ENCODE peak calls at places on chromosomes 3 and 15, in four cellular contexts. Q is BE2C, F is psoas muscle, A is astrocyte. T is an unnamed sample.

GRCh38 chr15:42608110-42608531 is 32.7 kb downstream of the STARD9 start:
- DNase-seq in Q (peak; percentile 33), F (no peak), A (peak; percentile 69), T (no peak)

GRCh38 chr3:37456791-37457190 is 282.4 kb upstream of the LRRFIP2 start:
- DNase-seq in Q (no peak), F (no peak), A (no peak), T (no peak)

GRCh38 chr3:169607909-169608308 is 55.6 kb downstream of the MECOM start:
- DNase-seq in Q (no peak), F (no peak), A (no peak), T (no peak)

GRCh38 chr3:197430961-197431910 is 124.5 kb downstream of the BDH1 start:
- DNase-seq in Q (no peak), F (no peak), A (peak; percentile 78), T (no peak)

GRCh38 chr3:187943677-187944390 is 198.6 kb upstream of the BCL6 start:
- DNase-seq in Q (no peak), F (no peak), A (no peak), T (no peak)

GRCh38 chr3:25895443-25895842 is 105.6 kb downstream of the OXSM start:
- DNase-seq in Q (no peak), F (no peak), A (peak; percentile 69), T (no peak)

GRCh38 chr3:157445897-157446296 is 9.2 kb downstream of the PTX3 start:
- DNase-seq in Q (no peak), F (no peak), A (no peak), T (no peak)

GRCh38 chr15:35876762-35877161 is 330.8 kb upstream of the DPH6 start:
- DNase-seq in Q (no peak), F (no peak), A (no peak), T (no peak)

GRCh38 chr15:48102167-48102566 is 18.6 kb upstream of the SLC24A5 start:
- DNase-seq in Q (no peak), F (no peak), A (peak; percentile 39), T (no peak)

GRCh38 chr3:25910997-25911396 is 121.1 kb downstream of the OXSM start:
- DNase-seq in Q (peak; percentile 11), F (no peak), A (no peak), T (no peak)

GRCh38 chr3:64936570-64936969 is 248.8 kb upstream of the ADAMTS9 start:
- DNase-seq in Q (no peak), F (no peak), A (peak; percentile 49), T (no peak)

GRCh38 chr3:185411133-185411532 is 48.2 kb downstream of the MAP3K13 start:
- DNase-seq in Q (no peak), F (no peak), A (no peak), T (no peak)

GRCh38 chr3:87359807-87360206 is 83.4 kb upstream of the POU1F1 start:
- DNase-seq in Q (no peak), F (no peak), A (no peak), T (no peak)

GRCh38 chr3:139329364-139329850 is 14.4 kb upstream of the MRPS22 start:
- DNase-seq in Q (peak; percentile 92), F (peak; percentile 85), A (peak; percentile 40), T (peak; percentile 82)

GRCh38 chr15:64263567-64263966 is 92.4 kb downstream of the CSNK1G1 start:
- DNase-seq in Q (no peak), F (no peak), A (no peak), T (no peak)

GRCh38 chr3:186825294-186825821 is 17.2 kb upstream of the ADIPOQ start:
- DNase-seq in Q (peak; percentile 27), F (peak; percentile 21), A (peak; percentile 69), T (peak; percentile 56)

GRCh38 chr15:67542462-67543347 is at the start of gene MAP2K5:
- DNase-seq in Q (peak; percentile 87), F (peak; percentile 91), A (peak; percentile 50), T (peak; percentile 78)

GRCh38 chr3:149610351-149611105 is 47.3 kb downstream of the WWTR1 start:
- DNase-seq in Q (no peak), F (peak; percentile 23), A (no peak), T (no peak)

GRCh38 chr3:197354195-197355059 is 56.0 kb upstream of the DLG1 start:
- DNase-seq in Q (peak; percentile 38), F (peak; percentile 69), A (peak; percentile 68), T (no peak)

GRCh38 chr3:18030371-18030870 is 288.0 kb upstream of the TBC1D5 start:
- DNase-seq in Q (no peak), F (no peak), A (no peak), T (no peak)

GRCh38 chr3:114336857-114337256 is 43.0 kb downstream of the TIGIT start:
- DNase-seq in Q (no peak), F (no peak), A (no peak), T (no peak)

GRCh38 chr3:14439501-14440167 is 37.2 kb downstream of the SLC6A6 start:
- DNase-seq in Q (peak; percentile 81), F (peak; percentile 70), A (no peak), T (peak; percentile 67)

GRCh38 chr15:42138968-42139386 is 17.5 kb downstream of the PLA2G4F start:
- DNase-seq in Q (no peak), F (no peak), A (no peak), T (no peak)

GRCh38 chr15:59885832-59886231 is 118.3 kb upstream of the FOXB1 start:
- DNase-seq in Q (peak; percentile 12), F (no peak), A (peak; percentile 36), T (no peak)

GRCh38 chr15:72179950-72180581 is 17.5 kb downstream of the GRAMD2A start:
- DNase-seq in Q (no peak), F (no peak), A (no peak), T (no peak)

GRCh38 chr3:43873723-43874122 is 183.0 kb downstream of the ABHD5 start:
- DNase-seq in Q (no peak), F (no peak), A (no peak), T (no peak)

GRCh38 chr15:63364293-63365003 is 17.2 kb downstream of the CA12 start:
- DNase-seq in Q (no peak), F (no peak), A (no peak), T (no peak)

GRCh38 chr15:73965730-73966103 is 26.4 kb downstream of the STOML1 start:
- DNase-seq in Q (no peak), F (no peak), A (peak; percentile 61), T (no peak)

GRCh38 chr3:120160050-120160449 is 65.8 kb upstream of the GSK3B start:
- DNase-seq in Q (no peak), F (peak; percentile 69), A (peak; percentile 94), T (peak; percentile 83)

GRCh38 chr3:148329481-148330220 is 368.1 kb upstream of the AGTR1 start:
- DNase-seq in Q (no peak), F (no peak), A (peak; percentile 81), T (no peak)

GRCh38 chr3:157239082-157239704 is 79.2 kb upstream of the CCNL1 start:
- DNase-seq in Q (peak; percentile 85), F (peak; percentile 38), A (peak; percentile 23), T (peak; percentile 70)

GRCh38 chr15:101243420-101243819 is 8.4 kb downstream of the CHSY1 start:
- DNase-seq in Q (no peak), F (no peak), A (no peak), T (no peak)

GRCh38 chr3:32372213-32372490 is 19.5 kb upstream of the CMTM7 start:
- DNase-seq in Q (no peak), F (no peak), A (no peak), T (no peak)
- TF ChIP-seq CTCF in Q (no peak), F (no peak), A (no peak), T (no peak)

DNA sequence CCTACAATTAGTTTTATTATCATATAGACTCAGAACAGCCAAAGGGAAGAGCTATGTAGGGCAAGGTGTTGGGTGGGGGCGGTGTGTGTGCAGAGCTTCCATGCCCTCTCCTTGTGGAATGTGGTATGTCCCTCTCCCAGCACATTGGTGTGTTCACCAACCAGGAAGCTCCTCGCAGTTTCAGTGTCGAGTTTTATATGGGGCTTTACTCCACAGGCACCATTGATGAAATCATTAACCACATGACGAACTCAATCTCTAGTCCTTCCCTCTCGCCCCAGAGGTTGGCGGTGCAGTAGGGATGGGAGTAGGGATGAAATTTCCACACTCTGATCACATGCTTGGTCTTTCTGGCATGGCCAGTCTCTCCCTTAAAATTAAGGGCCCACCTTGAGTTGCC is 13.6 kb upstream of the SRP14 start:
- DNase-seq in Q (no peak), F (no peak), A (no peak), T (no peak)
- H3K4me1 ChIP-seq in Q (peaks cover 22% of the 10 kb centered on the region), F (peaks cover 51% of the 10 kb centered on the region), A (peaks cover 24% of the 10 kb centered on the region), T (peaks cover 16% of the 10 kb centered on the region)

GRCh38 chr3:161925749-161926360 is 429.2 kb downstream of the OTOL1 start:
- DNase-seq in Q (no peak), F (no peak), A (no peak), T (no peak)
- TF ChIP-seq CTCF in Q (peak; percentile 42), F (no peak), A (no peak), T (no peak)

GRCh38 chr3:30623375-30623774 is 17.0 kb downstream of the TGFBR2 start:
- DNase-seq in Q (no peak), F (no peak), A (peak; percentile 70), T (no peak)
- H3K4me1 ChIP-seq in Q (no peaks in the 10 kb centered on the region), F (peaks cover 33% of the 10 kb centered on the region), A (peaks cover 31% of the 10 kb centered on the region), T (peaks cover 4% of the 10 kb centered on the region)

GRCh38 chr3:99502871-99503270 is 135.5 kb upstream of the COL8A1 start:
- DNase-seq in Q (no peak), F (no peak), A (no peak), T (no peak)

GRCh38 chr3:99499235-99499798 is 139.1 kb upstream of the COL8A1 start:
- DNase-seq in Q (peak; percentile 36), F (no peak), A (peak; percentile 34), T (no peak)

GRCh38 chr3:99503350-99503749 is 135.0 kb upstream of the COL8A1 start:
- DNase-seq in Q (no peak), F (peak; percentile 19), A (no peak), T (no peak)

GRCh38 chr3:99498544-99499234 is 139.7 kb upstream of the COL8A1 start:
- DNase-seq in Q (no peak), F (no peak), A (no peak), T (no peak)

GRCh38 chr3:99500485-99500884 is 137.9 kb upstream of the COL8A1 start:
- DNase-seq in Q (no peak), F (no peak), A (no peak), T (no peak)
- TF ChIP-seq CTCF in Q (no peak), F (no peak), A (no peak), T (no peak)

GRCh38 chr3:13063225-13063624 is 10.0 kb downstream of the IQSEC1 start:
- DNase-seq in Q (no peak), F (no peak), A (no peak), T (no peak)
- H3K4me1 ChIP-seq in Q (no peaks in the 10 kb centered on the region), F (no peaks in the 10 kb centered on the region), A (no peaks in the 10 kb centered on the region), T (no peaks in the 10 kb centered on the region)

GRCh38 chr15:90875549-90875981 is 7.2 kb downstream of the FURIN start:
- DNase-seq in Q (no peak), F (no peak), A (no peak), T (peak; percentile 44)
- TF ChIP-seq CTCF in Q (no peak), F (no peak), A (no peak), T (no peak)

DNA sequence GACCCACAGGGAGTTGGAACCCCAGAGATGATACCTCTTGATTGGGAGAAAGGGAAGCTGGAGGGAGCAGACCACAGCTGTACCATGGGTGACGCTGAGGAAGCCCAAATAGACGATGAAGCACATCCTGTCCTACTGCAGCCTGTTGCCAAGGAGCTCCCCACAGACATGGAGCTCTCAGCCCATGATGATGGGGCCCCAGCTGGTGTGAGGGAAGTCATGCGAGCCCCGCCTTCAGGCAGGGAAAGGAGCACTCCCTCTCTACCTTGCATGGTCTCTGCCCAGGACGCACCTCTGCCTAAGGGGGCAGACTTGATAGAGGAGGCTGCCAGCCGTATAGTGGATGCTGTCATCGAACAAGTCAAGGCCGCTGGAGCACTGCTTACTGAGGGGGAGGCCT is 201.1 kb downstream of the AKAP13 start:
- DNase-seq in Q (no peak), F (peak; percentile 64), A (no peak), T (peak; percentile 52)
- H3K4me1 ChIP-seq in Q (peaks cover 14% of the 10 kb centered on the region), F (peaks cover 70% of the 10 kb centered on the region), A (peaks cover 9% of the 10 kb centered on the region), T (peaks cover 6% of the 10 kb centered on the region)